ENCODE peak calls at places on chromosome 19, in six cellular contexts. B is HepG2, M is MM.1S, S is fibroblast of lung, H is GM23338, P is psoas muscle. R is an unnamed sample.

GRCh38 chr19:51359294-51359693 is 6.9 kb downstream of the ETFB start:
- DNase-seq in B (no peak), S (peak), M (no peak), P (no peak), H (no peak), R (peak)

GRCh38 chr19:35904312-35905068 is 2.2 kb downstream of the HCST start:
- DNase-seq in S (no peak), H (no peak), P (no peak), M (no peak), B (no peak), R (no peak)

GRCh38 chr19:11079999-11080398 is 9.3 kb upstream of the LDLR start:
- DNase-seq in B (no peak), S (no peak), P (no peak), H (no peak), M (no peak), R (no peak)

GRCh38 chr19:35702223-35703012 is 1.9 kb upstream of the ZBTB32 start:
- DNase-seq in B (peak), H (peak), P (peak), M (peak), S (peak), R (peak)

GRCh38 chr19:35549174-35549788 is 3.9 kb downstream of the TMEM147 start:
- DNase-seq in H (peak), M (peak), P (no peak), B (peak), S (peak), R (peak)

GRCh38 chr19:14023404-14024235 is 4.3 kb upstream of the RLN3 start:
- DNase-seq in P (peak), B (peak), M (no peak), S (no peak), H (peak), R (no peak)

GRCh38 chr19:10388957-10389356 is 8.6 kb upstream of the TYK2 start:
- DNase-seq in H (peak), P (peak), M (peak), S (peak), B (peak), R (peak)

GRCh38 chr19:11031421-11032070 is 57.7 kb upstream of the LDLR start:
- DNase-seq in H (no peak), P (no peak), M (no peak), S (no peak), B (no peak), R (no peak)

GRCh38 chr19:17005000-17005399 is 21.6 kb downstream of the CPAMD8 start:
- DNase-seq in H (peak), M (no peak), B (no peak), P (no peak), S (no peak), R (no peak)

GRCh38 chr19:31282346-31282745 is 66.9 kb downstream of the TSHZ3 start:
- DNase-seq in M (no peak), S (no peak), B (no peak), P (no peak), H (no peak), R (no peak)

GRCh38 chr19:13095393-13095784 is 7.3 kb downstream of the LYL1 start:
- DNase-seq in H (peak), S (no peak), P (no peak), B (no peak), M (peak), R (no peak)

GRCh38 chr19:28641395-28641794 is 571.6 kb downstream of the UQCRFS1 start:
- DNase-seq in M (no peak), S (no peak), P (no peak), B (no peak), H (peak), R (no peak)

GRCh38 chr19:24159707-24160106 is 72.7 kb downstream of the ZNF254 start:
- DNase-seq in M (no peak), P (no peak), S (peak), B (peak), H (peak), R (no peak)

GRCh38 chr19:37128821-37129177 is 43.7 kb downstream of the ZNF585A start:
- DNase-seq in S (no peak), H (no peak), M (no peak), B (no peak), P (no peak), R (no peak)

GRCh38 chr19:16258440-16258903 is 60.8 kb downstream of the AP1M1 start:
- DNase-seq in M (no peak), H (no peak), S (no peak), P (peak), B (no peak), R (no peak)

GRCh38 chr19:46372901-46373572 is 26.1 kb downstream of the PPP5C start:
- DNase-seq in H (peak), S (no peak), M (no peak), B (no peak), P (no peak), R (no peak)

GRCh38 chr19:43957891-43958290 is 6.9 kb downstream of the ZNF221 start:
- DNase-seq in H (no peak), B (peak), P (no peak), M (no peak), S (peak), R (no peak)

GRCh38 chr19:13154241-13154778 is 4.1 kb downstream of the IER2 start:
- DNase-seq in H (peak), P (peak), M (no peak), S (peak), B (peak), R (peak)

GRCh38 chr19:10037367-10037766 is 24.1 kb downstream of the RDH8 start:
- DNase-seq in P (no peak), H (no peak), M (no peak), S (no peak), B (no peak), R (no peak)

GRCh38 chr19:7619671-7620441 is 9.5 kb downstream of the XAB2 start:
- DNase-seq in H (no peak), P (peak), S (no peak), M (no peak), B (no peak), R (no peak)

GRCh38 chr19:10872551-10873107 is 1.3 kb downstream of the CARM1 start:
- DNase-seq in S (no peak), H (no peak), P (no peak), B (no peak), M (no peak), R (no peak)

GRCh38 chr19:46000497-46001246 is 5.4 kb downstream of the CCDC61 start:
- DNase-seq in H (peak), P (no peak), B (no peak), M (no peak), S (no peak), R (no peak)

GRCh38 chr19:18390075-18390909 is 4.3 kb downstream of the GDF15 start:
- DNase-seq in B (no peak), H (no peak), M (no peak), S (peak), P (no peak), R (no peak)

GRCh38 chr19:30883071-30883470 is 466.2 kb downstream of the TSHZ3 start:
- DNase-seq in P (no peak), M (no peak), H (no peak), B (no peak), S (no peak), R (no peak)

GRCh38 chr19:51837145-51837544 is 42.2 kb downstream of the FPR3 start:
- DNase-seq in H (no peak), B (no peak), S (no peak), P (no peak), M (no peak), R (no peak)

GRCh38 chr19:38718747-38719543 is 25.3 kb downstream of the CAPN12 start:
- DNase-seq in S (peak), B (no peak), P (peak), H (peak), M (no peak), R (no peak)

GRCh38 chr19:53977991-53978731 is 13.3 kb upstream of the CACNG6 start:
- DNase-seq in P (peak), H (peak), S (peak), B (no peak), M (no peak), R (peak)

GRCh38 chr19:18349524-18350128 is 9.2 kb downstream of the PGPEP1 start:
- DNase-seq in M (no peak), S (peak), H (peak), B (peak), P (peak), R (peak)

GRCh38 chr19:10646781-10647180 is 7.4 kb upstream of the ILF3 start:
- DNase-seq in B (no peak), H (no peak), P (no peak), S (no peak), M (no peak), R (no peak)

GRCh38 chr19:33804021-33804799 is 7.5 kb downstream of the KCTD15 start:
- DNase-seq in S (peak), M (no peak), P (no peak), B (peak), H (no peak), R (peak)

GRCh38 chr19:29239220-29239776 is 26.3 kb upstream of the UQCRFS1 start:
- DNase-seq in H (no peak), S (no peak), P (no peak), B (no peak), M (no peak), R (no peak)

GRCh38 chr19:13623686-13624405 is 117.6 kb upstream of the CACNA1A start:
- DNase-seq in M (no peak), B (no peak), H (peak), P (no peak), S (no peak), R (no peak)

GRCh38 chr19:13764821-13765394 is 586 bp downstream of the MRI1 start:
- DNase-seq in B (no peak), M (no peak), S (no peak), H (peak), P (peak), R (no peak)

GRCh38 chr19:7533925-7534480 is 1.5 kb upstream of the PNPLA6 start:
- DNase-seq in S (peak), M (peak), P (peak), H (peak), B (peak), R (peak)

GRCh38 chr19:13234518-13234917 is 84.3 kb downstream of the IER2 start:
- DNase-seq in H (peak), M (peak), P (peak), S (peak), B (peak), R (no peak)

GRCh38 chr19:33273881-33274662 is 28.3 kb downstream of the CEBPA start:
- DNase-seq in P (no peak), H (no peak), M (no peak), B (peak), S (peak), R (no peak)

GRCh38 chr19:39178296-39179006 is 18.3 kb upstream of the NCCRP1 start:
- DNase-seq in H (no peak), B (no peak), M (no peak), S (no peak), P (no peak), R (no peak)

GRCh38 chr19:13978306-13978705 is 26.0 kb downstream of the DCAF15 start:
- DNase-seq in M (no peak), H (peak), B (no peak), S (peak), P (peak), R (no peak)

GRCh38 chr19:513368-514165 is 6.3 kb downstream of the TPGS1 start:
- DNase-seq in P (no peak), S (no peak), M (no peak), B (no peak), H (no peak), R (no peak)

GRCh38 chr19:508204-509150 is 1.2 kb downstream of the TPGS1 start:
- DNase-seq in H (no peak), M (no peak), S (no peak), B (no peak), P (no peak), R (no peak)

GRCh38 chr19:512548-513365 is 5.5 kb downstream of the TPGS1 start:
- DNase-seq in M (no peak), S (no peak), B (no peak), P (peak), H (no peak), R (no peak)

GRCh38 chr19:511101-511841 is 4.0 kb downstream of the TPGS1 start:
- DNase-seq in H (no peak), M (peak), P (peak), S (no peak), B (no peak), R (no peak)

GRCh38 chr19:510606-511100 is 3.4 kb downstream of the TPGS1 start:
- DNase-seq in H (peak), P (peak), B (peak), M (peak), S (peak), R (no peak)
- H3K4me3 ChIP-seq in H (peak), P (peak), B (no peak), M (peak), S (no peak), R (no peak)

DNA sequence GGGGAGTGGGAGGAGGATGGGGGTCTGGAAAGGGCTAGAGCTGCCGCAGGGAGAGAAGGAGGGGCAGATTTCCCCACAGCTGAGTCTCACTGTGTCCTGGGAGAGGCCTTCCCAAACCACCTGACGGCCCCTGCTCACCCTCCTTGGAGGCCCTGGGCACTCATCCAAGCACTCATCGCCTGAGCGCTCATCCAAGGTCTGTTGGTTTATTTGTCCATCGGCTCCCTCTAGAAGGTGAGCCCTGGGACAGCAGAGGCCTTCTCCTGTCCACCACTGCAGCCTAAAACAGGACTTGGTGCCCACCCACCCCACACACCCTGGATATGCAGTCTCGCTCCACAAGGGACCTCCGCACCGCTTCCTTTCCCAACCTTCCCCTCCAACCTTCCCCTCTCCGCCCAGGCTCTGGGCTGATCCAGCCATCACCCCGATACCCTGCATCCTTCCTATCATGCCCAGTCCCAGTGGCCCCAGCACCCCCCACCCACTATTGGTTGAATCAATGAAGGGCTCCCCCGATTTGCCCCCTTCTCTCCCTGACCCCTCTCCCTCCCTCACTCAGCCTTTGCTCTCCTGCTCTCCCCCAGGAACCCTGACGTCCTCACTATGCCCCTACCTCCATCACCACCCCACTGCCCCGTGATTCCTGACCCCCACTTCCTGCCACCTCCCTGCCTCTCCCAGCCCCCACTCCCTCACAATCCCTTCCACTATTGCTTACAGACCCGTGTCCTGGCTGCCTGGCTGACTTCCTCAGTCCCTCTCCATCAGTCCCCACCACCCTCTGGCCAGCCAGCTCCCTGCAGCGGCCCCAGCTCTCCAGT is 1.6 kb downstream of the UBXN6 start:
- DNase-seq in M (no peak), H (no peak), B (peak), S (peak), P (peak), R (peak)
- TF ChIP-seq CTCF in M (no peak), H (no peak), B (peak), S (no peak), P (no peak), R (peak)

DNA sequence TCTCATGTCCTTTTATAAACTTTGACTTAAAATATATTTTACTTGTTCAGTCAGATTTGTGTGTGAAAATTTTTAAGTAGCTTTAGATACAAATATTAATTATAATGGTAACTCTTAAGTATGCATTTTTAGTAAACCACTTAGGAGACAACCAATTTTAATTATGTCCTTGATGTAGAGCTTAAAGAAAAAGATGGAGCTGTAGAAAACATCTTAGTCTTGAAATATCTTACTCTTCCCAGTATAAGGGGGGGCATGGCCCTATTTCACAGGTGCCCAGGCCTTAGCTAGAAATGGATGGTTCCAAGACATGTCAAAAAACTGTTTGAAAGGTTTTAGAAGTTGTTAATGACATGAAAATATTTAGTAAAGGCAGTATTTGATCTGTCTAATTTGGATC is 43.4 kb upstream of the CEACAM21 start:
- DNase-seq in M (no peak), H (no peak), P (no peak), B (no peak), S (no peak), R (no peak)
- H3K4me3 ChIP-seq in M (peak), H (no peak), P (peak), B (no peak), S (no peak), R (no peak)

GRCh38 chr19:58499021-58499927 is 12.5 kb downstream of the SLC27A5 start:
- DNase-seq in H (peak), P (peak), S (peak), B (peak), M (peak), R (peak)
- TF ChIP-seq CTCF in H (peak), P (peak), S (peak), B (peak), M (no peak), R (peak)

DNA sequence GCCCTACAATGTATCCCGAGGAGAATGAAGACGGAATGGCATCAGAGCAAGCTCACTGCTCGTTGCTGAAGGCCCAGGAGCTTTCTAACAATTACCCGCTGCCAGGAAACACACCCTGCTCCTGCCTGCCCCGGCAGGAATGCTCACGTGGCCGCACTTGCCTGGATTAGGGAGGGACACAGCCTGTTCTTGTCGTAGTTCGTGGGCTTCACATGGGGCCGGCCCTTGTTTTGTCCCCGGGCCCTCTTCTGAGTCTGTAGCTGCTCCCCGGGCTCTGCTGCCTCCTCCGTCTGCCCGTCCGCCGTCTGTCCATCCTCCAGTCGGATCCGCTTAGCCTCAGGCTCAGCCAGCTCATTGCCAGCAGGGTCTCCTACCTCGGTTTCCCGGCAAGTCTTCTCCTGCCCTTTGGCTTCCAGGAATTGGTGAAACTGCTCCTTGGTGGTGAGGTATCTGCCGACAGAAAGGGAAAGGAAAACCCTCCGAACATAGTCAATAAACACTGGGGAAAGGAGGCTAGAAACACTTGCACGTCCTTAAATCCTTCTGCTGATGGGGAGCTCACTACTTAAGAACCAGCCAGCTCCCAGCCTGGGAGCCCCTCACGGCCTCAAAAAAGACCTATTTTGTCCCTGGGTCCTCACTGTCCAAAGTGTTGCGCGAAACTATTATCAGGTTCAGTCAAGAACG is 934 bp downstream of the DUS3L start:
- DNase-seq in M (no peak), H (no peak), S (no peak), P (no peak), B (no peak), R (no peak)
- H3K4me3 ChIP-seq in M (peak), H (peak), S (peak), P (peak), B (peak), R (peak)

GRCh38 chr19:47819841-47820244 is 1.9 kb upstream of the CRX start:
- DNase-seq in P (no peak), M (no peak), H (peak), S (no peak), B (no peak), R (no peak)

GRCh38 chr19:47824396-47824795 is 2.7 kb downstream of the CRX start:
- DNase-seq in B (no peak), S (no peak), P (no peak), M (no peak), H (peak), R (no peak)

GRCh38 chr19:47821460-47822020 is at the start of gene CRX:
- DNase-seq in H (no peak), S (no peak), P (no peak), M (no peak), B (no peak), R (no peak)

GRCh38 chr19:47820410-47820809 is 1.3 kb upstream of the CRX start:
- DNase-seq in H (no peak), S (no peak), P (no peak), B (no peak), M (no peak), R (no peak)
- TF ChIP-seq CTCF in H (no peak), S (no peak), P (no peak), B (no peak), M (no peak), R (no peak)

DNA sequence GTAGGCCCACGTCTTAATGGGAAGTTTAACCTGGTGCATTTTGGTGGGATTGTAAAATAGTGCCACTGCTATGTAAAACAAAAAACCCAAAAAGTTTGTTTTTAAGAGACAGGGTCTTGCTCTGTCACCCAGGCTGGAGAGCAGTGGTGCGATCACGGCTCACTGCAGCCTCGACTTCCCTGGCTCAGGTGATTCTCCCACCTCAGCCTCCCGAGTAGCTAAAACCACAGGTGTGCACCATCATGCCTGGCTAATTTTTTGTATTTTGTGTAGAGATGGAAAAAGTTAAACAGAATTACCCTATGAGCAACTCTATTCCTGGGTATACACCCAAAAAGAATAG is 820 bp upstream of the REXO1 start:
- DNase-seq in H (no peak), B (no peak), M (no peak), S (no peak), P (no peak), R (no peak)
- H3K4me3 ChIP-seq in H (no peak), B (no peak), M (peak), S (peak), P (no peak), R (no peak)

R was measured in astrocyte of the cerebellum.